ENCODE peak calls at places on chromosomes 16 and 17, in six cellular contexts. D is NCI-H1092 treated with DMSO at 0.1 percent for 48 hours, G is non-pigmented ciliary epithelial cell, F is nucleus accumbens, B is ACHN, A is HTR-8/SVneo. P is an unnamed sample.

GRCh38 chr17:27480699-27481098 is 24.5 kb downstream of the KSR1 start:
- DNase-seq in D (no peak), G (no peak), F (no peak), B (no peak), A (no peak), P (no peak)

GRCh38 chr17:45958994-45959665 is 39.9 kb upstream of the STH start:
- DNase-seq in D (no peak), G (no peak), F (no peak), B (no peak), A (no peak), P (no peak)

GRCh38 chr17:73566905-73567782 is 77.1 kb downstream of the SDK2 start:
- DNase-seq in D (no peak), G (no peak), F (no peak), B (no peak), A (no peak), P (no peak)

GRCh38 chr16:52676951-52677350 is 130.0 kb upstream of the TOX3 start:
- DNase-seq in D (no peak), G (no peak), F (no peak), B (no peak), A (no peak), P (no peak)

GRCh38 chr17:9956474-9957131 is 51.5 kb upstream of the RCVRN start:
- DNase-seq in D (no peak), G (no peak), F (no peak), B (no peak), A (no peak), P (no peak)

GRCh38 chr16:70267516-70267915 is 15.8 kb upstream of the EXOSC6 start:
- DNase-seq in D (peak), G (no peak), F (no peak), B (peak), A (peak), P (no peak)

GRCh38 chr16:79509221-79509631 is 91.3 kb downstream of the MAF start:
- DNase-seq in D (peak), G (no peak), F (peak), B (no peak), A (no peak), P (no peak)

GRCh38 chr17:55394357-55395021 is 27.1 kb downstream of the MMD start:
- DNase-seq in D (no peak), G (no peak), F (no peak), B (no peak), A (no peak), P (no peak)

GRCh38 chr17:75848523-75849303 is 4.5 kb upstream of the UNC13D start:
- DNase-seq in D (peak), G (no peak), F (peak), B (peak), A (no peak), P (no peak)

GRCh38 chr17:45409659-45410076 is 23.0 kb downstream of the ARHGAP27 start:
- DNase-seq in D (no peak), G (no peak), F (no peak), B (no peak), A (no peak), P (no peak)

GRCh38 chr16:80776856-80777255 is 27.5 kb downstream of the CDYL2 start:
- DNase-seq in D (no peak), G (no peak), F (no peak), B (no peak), A (no peak), P (no peak)

GRCh38 chr17:67056746-67057490 is 12.6 kb downstream of the CACNG1 start:
- DNase-seq in D (no peak), G (no peak), F (no peak), B (no peak), A (no peak), P (no peak)

GRCh38 chr16:89801800-89802199 is 14.6 kb downstream of the FANCA start:
- DNase-seq in D (peak), G (no peak), F (no peak), B (no peak), A (no peak), P (no peak)

GRCh38 chr16:869823-870641 is 69.5 kb upstream of the GNG13 start:
- DNase-seq in D (no peak), G (no peak), F (no peak), B (no peak), A (no peak), P (no peak)

GRCh38 chr16:72247821-72248253 is 75.9 kb upstream of the PMFBP1 start:
- DNase-seq in D (no peak), G (peak), F (no peak), B (no peak), A (no peak), P (no peak)

GRCh38 chr17:65586899-65587298 is 25.5 kb upstream of the AXIN2 start:
- DNase-seq in D (no peak), G (no peak), F (no peak), B (no peak), A (no peak), P (no peak)

GRCh38 chr17:48578616-48579560 is 738 bp upstream of the HOXB4 start:
- DNase-seq in D (no peak), G (no peak), F (no peak), B (peak), A (no peak), P (no peak)

GRCh38 chr16:79698341-79698753 is 97.8 kb upstream of the MAF start:
- DNase-seq in D (no peak), G (no peak), F (no peak), B (no peak), A (no peak), P (no peak)

GRCh38 chr17:42163113-42163512 is 8.3 kb upstream of the RAB5C start:
- DNase-seq in D (no peak), G (no peak), F (no peak), B (no peak), A (no peak), P (no peak)

GRCh38 chr17:2395258-2396170 is 5.3 kb downstream of the MNT start:
- DNase-seq in D (peak), G (no peak), F (no peak), B (peak), A (no peak), P (no peak)